ENCODE peak calls at places on chromosome 5, in nine cellular contexts. V is stimulated activated naive CD8-positive, alpha-beta T cell treated with anti-CD3 and anti-CD28 coated beads, Interleukin-15, Interleukin-2, amounts not matched to agents 100 U/mL and 50 U/mL, for 24 hours; J is stimulated activated CD8-positive, alpha-beta memory T cell treated with anti-CD3 and anti-CD28 coated beads, Interleukin-12 subunit alpha, Interleukin-12 subunit beta, amount 100 ng/mL, for 1 hour; O is germinal center; T is HT1080; R is activated CD4-positive, alpha-beta T cell treated with anti-CD3 and anti-CD28 coated beads for 4 hours; N is RPMI8226; Q is heart right ventricle; B is mesenchymal stem cell. F is an unnamed sample.

GRCh38 chr5:53779541-53779981 is 219.1 kb downstream of the NDUFS4 start:
- DNase-seq in V (no peak), J (no peak), O (no peak), T (peak), R (no peak), N (no peak), Q (peak), B (peak), F (peak)

GRCh38 chr5:131720714-131721113 is 76.1 kb downstream of the FNIP1 start:
- DNase-seq in V (no peak), J (no peak), O (no peak), T (no peak), R (no peak), N (no peak), Q (no peak), B (no peak), F (no peak)

GRCh38 chr5:139043127-139043905 is 154.9 kb downstream of the SIL1 start:
- DNase-seq in V (no peak), J (no peak), O (no peak), T (peak), R (no peak), N (no peak), Q (no peak), B (no peak), F (no peak)

GRCh38 chr5:160869962-160870521 is 18.0 kb upstream of the ATP10B start:
- DNase-seq in V (no peak), J (no peak), O (no peak), T (no peak), R (no peak), N (no peak), Q (no peak), B (no peak), F (no peak)

GRCh38 chr5:164422400-164422799 is 917.0 kb downstream of the MAT2B start:
- DNase-seq in V (no peak), J (no peak), O (no peak), T (peak), R (no peak), N (no peak), Q (no peak), B (peak), F (peak)

GRCh38 chr5:36552626-36553393 is 53.6 kb upstream of the SLC1A3 start:
- DNase-seq in V (no peak), J (no peak), O (no peak), T (peak), R (no peak), N (no peak), Q (no peak), B (no peak), F (peak)

GRCh38 chr5:181188700-181189362 is 16.2 kb downstream of the TRIM7 start:
- DNase-seq in V (peak), J (peak), O (no peak), T (peak), R (peak), N (peak), Q (peak), B (peak), F (peak)

GRCh38 chr5:149749481-149750365 is 19.6 kb downstream of the PPARGC1B start:
- DNase-seq in V (no peak), J (no peak), O (no peak), T (peak), R (no peak), N (no peak), Q (no peak), B (peak), F (peak)

GRCh38 chr5:78920604-78921003 is 64.5 kb downstream of the ARSB start:
- DNase-seq in V (no peak), J (no peak), O (no peak), T (peak), R (no peak), N (peak), Q (no peak), B (peak), F (peak)

GRCh38 chr5:21806943-21807342 is 1046.2 kb downstream of the CDH12 start:
- DNase-seq in V (no peak), J (no peak), O (no peak), T (peak), R (no peak), N (no peak), Q (no peak), B (peak), F (peak)